ENCODE peak calls at places on chromosomes 11 and 22, in six cellular contexts. One of them, this sample, is unnamed.

GRCh38 chr11:94201004-94201465 is 72.4 kb downstream of the PANX1 start:
- DNase-seq in activated T-cell treated with anti-CD3 and anti-CD28 coated beads, Interleukin-2, amount 50 U/mL, for 72 hours: no peak
- DNase-seq in AG10803: peak
- DNase-seq in left ventricle myocardium superior: no peak
- DNase-seq in activated CD4-positive, alpha-beta T cell treated with anti-CD3 and anti-CD28 coated beads, Interleukin-2, amount 50 U/mL, for 48 hours: no peak
- DNase-seq in NCI-H524 treated with DMSO at 0.1 percent for 48 hours: no peak
- DNase-seq in this sample: no peak

GRCh38 chr22:24367841-24368240 is 59.6 kb upstream of the ADORA2A start:
- DNase-seq in NCI-H524 treated with DMSO at 0.1 percent for 48 hours: no peak
- DNase-seq in AG10803: peak
- DNase-seq in activated T-cell treated with anti-CD3 and anti-CD28 coated beads, Interleukin-2, amount 50 U/mL, for 72 hours: no peak
- DNase-seq in left ventricle myocardium superior: no peak
- DNase-seq in activated CD4-positive, alpha-beta T cell treated with anti-CD3 and anti-CD28 coated beads, Interleukin-2, amount 50 U/mL, for 48 hours: no peak
- DNase-seq in this sample: no peak

GRCh38 chr11:118415739-118416068 is 14.3 kb downstream of the ATP5MG start:
- DNase-seq in activated T-cell treated with anti-CD3 and anti-CD28 coated beads, Interleukin-2, amount 50 U/mL, for 72 hours: no peak
- DNase-seq in NCI-H524 treated with DMSO at 0.1 percent for 48 hours: no peak
- DNase-seq in AG10803: peak
- DNase-seq in activated CD4-positive, alpha-beta T cell treated with anti-CD3 and anti-CD28 coated beads, Interleukin-2, amount 50 U/mL, for 48 hours: no peak
- DNase-seq in left ventricle myocardium superior: no peak
- DNase-seq in this sample: peak

GRCh38 chr22:36327922-36328551 is 59.7 kb downstream of the MYH9 start:
- DNase-seq in AG10803: peak
- DNase-seq in activated CD4-positive, alpha-beta T cell treated with anti-CD3 and anti-CD28 coated beads, Interleukin-2, amount 50 U/mL, for 48 hours: no peak
- DNase-seq in activated T-cell treated with anti-CD3 and anti-CD28 coated beads, Interleukin-2, amount 50 U/mL, for 72 hours: no peak
- DNase-seq in NCI-H524 treated with DMSO at 0.1 percent for 48 hours: no peak
- DNase-seq in left ventricle myocardium superior: peak
- DNase-seq in this sample: no peak

GRCh38 chr22:37681001-37681424 is 5.1 kb upstream of the NOL12 start:
- DNase-seq in NCI-H524 treated with DMSO at 0.1 percent for 48 hours: no peak
- DNase-seq in left ventricle myocardium superior: no peak
- DNase-seq in activated T-cell treated with anti-CD3 and anti-CD28 coated beads, Interleukin-2, amount 50 U/mL, for 72 hours: no peak
- DNase-seq in AG10803: peak
- DNase-seq in activated CD4-positive, alpha-beta T cell treated with anti-CD3 and anti-CD28 coated beads, Interleukin-2, amount 50 U/mL, for 48 hours: no peak
- DNase-seq in this sample: no peak

GRCh38 chr11:67498544-67498972 is 6.6 kb downstream of the PITPNM1 start:
- DNase-seq in AG10803: no peak
- DNase-seq in left ventricle myocardium superior: no peak
- DNase-seq in NCI-H524 treated with DMSO at 0.1 percent for 48 hours: no peak
- DNase-seq in activated T-cell treated with anti-CD3 and anti-CD28 coated beads, Interleukin-2, amount 50 U/mL, for 72 hours: no peak
- DNase-seq in activated CD4-positive, alpha-beta T cell treated with anti-CD3 and anti-CD28 coated beads, Interleukin-2, amount 50 U/mL, for 48 hours: no peak
- DNase-seq in this sample: no peak

GRCh38 chr11:20840341-20840740 is 171.0 kb downstream of the NELL1 start:
- DNase-seq in NCI-H524 treated with DMSO at 0.1 percent for 48 hours: peak
- DNase-seq in AG10803: no peak
- DNase-seq in activated T-cell treated with anti-CD3 and anti-CD28 coated beads, Interleukin-2, amount 50 U/mL, for 72 hours: no peak
- DNase-seq in activated CD4-positive, alpha-beta T cell treated with anti-CD3 and anti-CD28 coated beads, Interleukin-2, amount 50 U/mL, for 48 hours: no peak
- DNase-seq in left ventricle myocardium superior: no peak
- DNase-seq in this sample: no peak

GRCh38 chr22:39570226-39570625 is 327 bp upstream of the CACNA1I start:
- DNase-seq in left ventricle myocardium superior: no peak
- DNase-seq in AG10803: no peak
- DNase-seq in activated T-cell treated with anti-CD3 and anti-CD28 coated beads, Interleukin-2, amount 50 U/mL, for 72 hours: no peak
- DNase-seq in activated CD4-positive, alpha-beta T cell treated with anti-CD3 and anti-CD28 coated beads, Interleukin-2, amount 50 U/mL, for 48 hours: no peak
- DNase-seq in NCI-H524 treated with DMSO at 0.1 percent for 48 hours: no peak
- DNase-seq in this sample: no peak

GRCh38 chr11:33936745-33937612 is 45.1 kb upstream of the LMO2 start:
- DNase-seq in NCI-H524 treated with DMSO at 0.1 percent for 48 hours: no peak
- DNase-seq in AG10803: peak
- DNase-seq in left ventricle myocardium superior: peak
- DNase-seq in activated CD4-positive, alpha-beta T cell treated with anti-CD3 and anti-CD28 coated beads, Interleukin-2, amount 50 U/mL, for 48 hours: no peak
- DNase-seq in activated T-cell treated with anti-CD3 and anti-CD28 coated beads, Interleukin-2, amount 50 U/mL, for 72 hours: no peak
- DNase-seq in this sample: peak

GRCh38 chr11:119368121-119369034 is 13.1 kb downstream of the USP2 start:
- DNase-seq in activated T-cell treated with anti-CD3 and anti-CD28 coated beads, Interleukin-2, amount 50 U/mL, for 72 hours: no peak
- DNase-seq in NCI-H524 treated with DMSO at 0.1 percent for 48 hours: peak
- DNase-seq in activated CD4-positive, alpha-beta T cell treated with anti-CD3 and anti-CD28 coated beads, Interleukin-2, amount 50 U/mL, for 48 hours: no peak
- DNase-seq in AG10803: no peak
- DNase-seq in left ventricle myocardium superior: peak
- DNase-seq in this sample: peak

GRCh38 chr22:42906605-42907338 is 49.7 kb upstream of the ARFGAP3 start:
- DNase-seq in left ventricle myocardium superior: peak
- DNase-seq in activated T-cell treated with anti-CD3 and anti-CD28 coated beads, Interleukin-2, amount 50 U/mL, for 72 hours: no peak
- DNase-seq in activated CD4-positive, alpha-beta T cell treated with anti-CD3 and anti-CD28 coated beads, Interleukin-2, amount 50 U/mL, for 48 hours: no peak
- DNase-seq in NCI-H524 treated with DMSO at 0.1 percent for 48 hours: no peak
- DNase-seq in AG10803: peak
- DNase-seq in this sample: no peak

GRCh38 chr11:126194121-126194543 is 17.3 kb downstream of the RPUSD4 start:
- DNase-seq in NCI-H524 treated with DMSO at 0.1 percent for 48 hours: no peak
- DNase-seq in left ventricle myocardium superior: no peak
- DNase-seq in activated T-cell treated with anti-CD3 and anti-CD28 coated beads, Interleukin-2, amount 50 U/mL, for 72 hours: peak
- DNase-seq in activated CD4-positive, alpha-beta T cell treated with anti-CD3 and anti-CD28 coated beads, Interleukin-2, amount 50 U/mL, for 48 hours: peak
- DNase-seq in AG10803: peak
- DNase-seq in this sample: peak

GRCh38 chr11:83702795-83703194 is 416.6 kb upstream of the CCDC90B start:
- DNase-seq in left ventricle myocardium superior: no peak
- DNase-seq in activated CD4-positive, alpha-beta T cell treated with anti-CD3 and anti-CD28 coated beads, Interleukin-2, amount 50 U/mL, for 48 hours: no peak
- DNase-seq in AG10803: no peak
- DNase-seq in NCI-H524 treated with DMSO at 0.1 percent for 48 hours: no peak
- DNase-seq in activated T-cell treated with anti-CD3 and anti-CD28 coated beads, Interleukin-2, amount 50 U/mL, for 72 hours: no peak
- DNase-seq in this sample: no peak

GRCh38 chr11:134945993-134946392 is 534.0 kb upstream of the B3GAT1 start:
- DNase-seq in left ventricle myocardium superior: no peak
- DNase-seq in activated T-cell treated with anti-CD3 and anti-CD28 coated beads, Interleukin-2, amount 50 U/mL, for 72 hours: no peak
- DNase-seq in NCI-H524 treated with DMSO at 0.1 percent for 48 hours: no peak
- DNase-seq in activated CD4-positive, alpha-beta T cell treated with anti-CD3 and anti-CD28 coated beads, Interleukin-2, amount 50 U/mL, for 48 hours: no peak
- DNase-seq in AG10803: no peak
- DNase-seq in this sample: no peak

GRCh38 chr11:8871283-8871775 is 39.7 kb upstream of the AKIP1 start:
- DNase-seq in AG10803: peak
- DNase-seq in activated CD4-positive, alpha-beta T cell treated with anti-CD3 and anti-CD28 coated beads, Interleukin-2, amount 50 U/mL, for 48 hours: no peak
- DNase-seq in activated T-cell treated with anti-CD3 and anti-CD28 coated beads, Interleukin-2, amount 50 U/mL, for 72 hours: no peak
- DNase-seq in left ventricle myocardium superior: peak
- DNase-seq in NCI-H524 treated with DMSO at 0.1 percent for 48 hours: peak
- DNase-seq in this sample: no peak

This sample was measured in K562.